ENCODE peak calls at places on chromosomes 12 and 14, in seven cellular contexts. Z is IMR-90, P is neuronal stem cell, G is mesendoderm, B is H1, R is mesenchymal stem cell, A is H9. X is an unnamed sample.
A peak's percentile ranks its signal among the peaks of the same experiment; 100 is the strongest.

GRCh38 chr14:54642950-54643695 is 76.2 kb downstream of the SAMD4A start:
- DNase-seq in Z (peak; percentile 46), P (no peak), G (peak; percentile 59), B (no peak), R (peak; percentile 68), A (no peak), X (no peak)

GRCh38 chr12:75725505-75726120 is 214.2 kb upstream of the KRR1 start:
- DNase-seq in Z (peak; percentile 74), P (no peak), G (peak; percentile 60), B (no peak), R (peak; percentile 73), A (no peak), X (no peak)

GRCh38 chr14:37168721-37169120 is 3.7 kb downstream of the SLC25A21 start:
- DNase-seq in Z (no peak), P (no peak), G (no peak), B (no peak), R (no peak), A (no peak), X (no peak)

GRCh38 chr14:39228044-39228443 is 5.7 kb upstream of the MIA2 start:
- DNase-seq in Z (no peak), P (no peak), G (no peak), B (no peak), R (no peak), A (no peak), X (peak; percentile 45)

GRCh38 chr14:24300326-24300980 is 803 bp downstream of the NOP9 start:
- DNase-seq in Z (no peak), P (no peak), G (no peak), B (no peak), R (no peak), A (no peak), X (no peak)

GRCh38 chr12:91105807-91106206 is 5.5 kb downstream of the LUM start:
- DNase-seq in Z (no peak), P (no peak), G (no peak), B (no peak), R (peak; percentile 42), A (no peak), X (no peak)

GRCh38 chr12:46699986-46700385 is 125.8 kb downstream of the SLC38A4 start:
- DNase-seq in Z (no peak), P (no peak), G (no peak), B (no peak), R (no peak), A (no peak), X (no peak)

GRCh38 chr14:58808828-58809227 is 171.1 kb downstream of the DACT1 start:
- DNase-seq in Z (peak; percentile 43), P (no peak), G (no peak), B (no peak), R (peak; percentile 78), A (no peak), X (no peak)

GRCh38 chr12:108630481-108631207 is 3.0 kb downstream of the SELPLG start:
- DNase-seq in Z (peak; percentile 77), P (no peak), G (no peak), B (no peak), R (peak; percentile 79), A (no peak), X (peak; percentile 52)

GRCh38 chr12:14424545-14424944 is 59.1 kb downstream of the ATF7IP start:
- DNase-seq in Z (no peak), P (no peak), G (no peak), B (no peak), R (no peak), A (no peak), X (no peak)

DNA sequence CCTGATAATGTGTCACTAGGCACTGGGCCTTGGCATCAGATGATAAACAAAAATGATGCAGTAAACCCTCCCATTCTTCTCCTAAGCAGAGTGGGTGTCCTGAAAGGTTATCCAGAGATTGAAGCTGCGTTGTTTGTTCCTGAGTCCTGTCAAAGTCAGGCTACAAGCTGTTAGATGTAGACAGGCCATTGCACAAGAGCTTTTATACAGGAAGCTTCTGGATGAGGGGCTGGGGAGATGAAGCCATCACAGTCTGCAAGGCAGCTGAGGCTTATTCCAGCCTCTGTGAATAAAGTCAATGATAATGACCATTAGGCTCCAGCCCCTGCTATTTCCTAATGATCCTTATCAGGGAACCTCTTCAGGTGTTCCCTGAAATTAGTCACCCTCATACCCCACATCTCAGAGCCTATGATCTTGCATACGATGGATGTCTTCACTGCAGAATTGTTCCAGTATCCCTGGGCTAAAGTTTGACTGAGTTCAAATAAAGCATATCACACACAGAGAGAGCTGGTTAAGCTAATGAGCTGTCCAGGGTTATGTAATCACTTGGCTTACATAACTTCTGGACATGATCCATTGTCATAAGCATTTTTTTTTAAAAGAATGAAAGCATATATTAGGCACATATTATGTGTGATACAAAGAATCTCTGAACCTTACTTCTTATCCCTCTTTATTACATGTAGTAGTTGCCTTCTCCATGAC is 337.1 kb upstream of the OR4E1 start:
- DNase-seq in Z (no peak), P (no peak), G (no peak), B (no peak), R (no peak), A (no peak), X (no peak)
- H3K18ac ChIP-seq in Z (no peak overlapping the region), P (no peak overlapping the region), G (no peak overlapping the region), B (no peak overlapping the region), R (no peak overlapping the region), A (no peak overlapping the region), X (no peak overlapping the region)

DNA sequence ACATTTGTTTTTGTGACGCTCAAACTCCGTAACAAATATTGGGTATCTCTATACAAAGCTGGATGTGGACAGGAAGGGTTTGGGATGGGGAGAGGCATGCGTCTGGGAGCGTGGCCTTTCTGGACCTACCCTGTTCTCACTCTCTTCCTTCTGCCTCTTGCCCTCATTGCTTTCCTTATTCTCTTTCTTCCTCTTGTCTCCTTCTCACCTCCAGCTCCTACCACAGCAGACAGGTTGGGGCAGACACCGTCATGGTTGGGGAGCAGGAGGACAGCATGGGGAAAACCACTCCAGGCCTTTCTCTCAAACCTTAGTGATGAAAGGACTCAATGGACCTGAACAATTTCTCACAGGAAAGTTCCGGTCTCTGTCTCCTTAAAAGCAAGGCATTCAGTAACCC is 465.3 kb downstream of the RAD51B start:
- DNase-seq in Z (no peak), P (no peak), G (no peak), B (no peak), R (no peak), A (no peak), X (no peak)
- H3K18ac ChIP-seq in Z (no peak overlapping the region), P (peak overlapping the region; percentile 44), G (no peak overlapping the region), B (no peak overlapping the region), R (no peak overlapping the region), A (no peak overlapping the region), X (no peak overlapping the region)

DNA sequence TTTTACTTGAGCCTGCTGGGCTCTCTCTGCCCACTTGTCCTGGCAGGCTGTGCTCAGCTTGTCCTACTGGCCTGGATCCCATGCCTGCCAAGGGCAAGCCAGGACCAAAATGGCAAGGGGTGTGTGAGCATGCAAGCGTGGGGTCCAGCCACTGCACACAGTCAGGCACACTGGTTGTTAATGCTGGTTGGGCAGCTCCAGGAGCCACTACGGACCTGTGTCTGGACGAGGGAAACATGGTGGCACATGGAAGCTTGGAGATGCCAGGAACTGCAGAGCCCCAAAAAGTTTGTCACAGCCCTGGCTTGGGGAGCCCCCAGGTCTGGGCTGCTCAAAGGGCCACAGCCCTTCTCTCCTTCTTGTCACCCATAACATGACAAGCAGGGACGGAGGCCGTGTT is 83.8 kb downstream of the ACSS3 start:
- DNase-seq in Z (no peak), P (no peak), G (no peak), B (no peak), R (no peak), A (no peak), X (no peak)
- H3K18ac ChIP-seq in Z (no peak overlapping the region), P (no peak overlapping the region), G (no peak overlapping the region), B (no peak overlapping the region), R (no peak overlapping the region), A (no peak overlapping the region), X (no peak overlapping the region)

GRCh38 chr14:83470959-83471358 is 1937.3 kb upstream of the SEL1L start:
- DNase-seq in Z (no peak), P (no peak), G (no peak), B (no peak), R (no peak), A (no peak), X (no peak)

GRCh38 chr14:83462759-83463158 is 1929.1 kb upstream of the SEL1L start:
- DNase-seq in Z (no peak), P (no peak), G (no peak), B (no peak), R (no peak), A (no peak), X (no peak)

GRCh38 chr14:83470466-83470865 is 1936.8 kb upstream of the SEL1L start:
- DNase-seq in Z (no peak), P (no peak), G (no peak), B (no peak), R (no peak), A (no peak), X (no peak)

GRCh38 chr14:83463500-83464098 is 1929.9 kb upstream of the SEL1L start:
- DNase-seq in Z (peak; percentile 70), P (peak; percentile 52), G (peak; percentile 75), B (peak; percentile 5), R (peak; percentile 52), A (peak; percentile 53), X (no peak)

DNA sequence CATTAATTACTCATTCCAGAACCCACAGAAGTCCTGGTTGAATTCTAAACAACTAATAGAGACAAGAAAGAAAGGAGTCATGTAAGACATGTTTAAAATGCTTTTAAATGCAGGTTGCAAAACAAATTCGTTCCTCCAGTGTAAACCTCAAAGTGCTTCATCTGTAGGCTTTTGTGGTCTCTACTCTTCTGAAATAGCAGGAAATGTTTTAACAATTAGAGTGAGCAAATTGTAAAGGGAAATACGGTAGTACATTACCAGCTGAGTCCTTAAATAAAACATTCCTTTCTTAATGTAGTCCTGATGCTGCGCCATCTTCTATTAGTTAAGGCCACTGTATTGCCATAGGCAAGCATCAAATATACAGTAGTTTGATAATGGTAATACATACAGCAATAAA is 1934.2 kb upstream of the SEL1L start:
- DNase-seq in Z (peak; percentile 27), P (no peak), G (no peak), B (no peak), R (peak; percentile 60), A (no peak), X (no peak)
- H3K18ac ChIP-seq in Z (peak overlapping the region; percentile 29), P (no peak overlapping the region), G (no peak overlapping the region), B (no peak overlapping the region), R (no peak overlapping the region), A (no peak overlapping the region), X (no peak overlapping the region)

GRCh38 chr14:104588066-104588857 is 8.7 kb downstream of the C14orf180 start:
- DNase-seq in Z (no peak), P (no peak), G (no peak), B (no peak), R (no peak), A (no peak), X (peak; percentile 25)
- H3K18ac ChIP-seq in Z (no peak overlapping the region), P (peak overlapping the region; percentile 28), G (no peak overlapping the region), B (no peak overlapping the region), R (no peak overlapping the region), A (no peak overlapping the region), X (no peak overlapping the region)

DNA sequence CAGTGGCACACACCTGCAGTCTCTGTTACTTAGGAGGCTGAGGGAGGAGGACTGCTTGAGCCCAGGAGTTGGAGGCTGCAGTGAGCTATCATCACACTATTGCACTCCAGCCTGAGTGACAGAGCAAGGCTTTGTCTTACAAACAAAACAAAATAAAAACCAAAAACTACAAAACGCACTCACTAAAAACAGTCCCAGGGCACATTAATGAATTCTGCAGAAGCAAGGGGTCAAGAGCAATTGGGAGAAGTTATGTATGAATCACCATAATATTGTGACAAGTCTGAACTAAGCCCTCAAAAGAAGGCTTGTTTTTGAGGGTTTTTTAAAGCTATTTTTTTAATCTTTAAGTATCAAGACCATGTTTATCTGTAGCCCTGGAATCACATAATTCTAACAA is 201.1 kb downstream of the MED13L start:
- DNase-seq in Z (no peak), P (no peak), G (no peak), B (no peak), R (no peak), A (no peak), X (no peak)
- H3K18ac ChIP-seq in Z (no peak overlapping the region), P (no peak overlapping the region), G (no peak overlapping the region), B (no peak overlapping the region), R (no peak overlapping the region), A (no peak overlapping the region), X (no peak overlapping the region)